ENCODE peak calls at places on chromosomes 5 and 9, in seven cellular contexts. B is neural progenitor cell, Q is SK-N-SH, V is astrocyte, C is K562, I is PC-3, D is colonic mucosa. N is an unnamed sample.
A peak's percentile ranks its signal among the peaks of the same experiment; 100 is the strongest.

GRCh38 chr5:95697781-95698681 is 15.2 kb upstream of the SPATA9 start:
- DNase-seq in B (no peak), Q (peak; percentile 15), V (no peak), C (peak; percentile 63), I (peak; percentile 40), D (no peak), N (peak; percentile 53)

GRCh38 chr9:92645041-92645440 is 24.9 kb downstream of the IPPK start:
- DNase-seq in B (no peak), Q (no peak), V (no peak), C (no peak), I (no peak), D (no peak), N (no peak)

GRCh38 chr5:177233802-177234201 is 69.7 kb downstream of the RAB24 start:
- DNase-seq in B (no peak), Q (no peak), V (no peak), C (no peak), I (no peak), D (no peak), N (no peak)

GRCh38 chr5:133528841-133529240 is 83.5 kb downstream of the FSTL4 start:
- DNase-seq in B (no peak), Q (no peak), V (no peak), C (no peak), I (no peak), D (no peak), N (no peak)

GRCh38 chr5:168296687-168297086 is 5.2 kb downstream of the WWC1 start:
- DNase-seq in B (no peak), Q (no peak), V (no peak), C (no peak), I (no peak), D (no peak), N (no peak)

GRCh38 chr9:130847306-130848217 is 12.5 kb downstream of the ABL1 start:
- DNase-seq in B (peak; percentile 47), Q (peak; percentile 45), V (peak; percentile 100), C (no peak), I (peak; percentile 91), D (peak; percentile 48), N (peak; percentile 78)

GRCh38 chr5:42970636-42971559 is 69.2 kb downstream of the ANXA2R start:
- DNase-seq in B (peak; percentile 18), Q (no peak), V (no peak), C (no peak), I (peak; percentile 15), D (no peak), N (peak; percentile 84)

GRCh38 chr9:116646661-116647514 is 40.2 kb upstream of the TRIM32 start:
- DNase-seq in B (peak; percentile 65), Q (peak; percentile 25), V (peak; percentile 39), C (peak; percentile 18), I (peak; percentile 51), D (no peak), N (no peak)

GRCh38 chr5:114467729-114468128 is 105.9 kb downstream of the KCNN2 start:
- DNase-seq in B (no peak), Q (no peak), V (no peak), C (no peak), I (peak; percentile 55), D (no peak), N (no peak)

GRCh38 chr9:98579700-98580099 is 129.0 kb downstream of the GABBR2 start:
- DNase-seq in B (no peak), Q (no peak), V (no peak), C (no peak), I (no peak), D (no peak), N (no peak)

GRCh38 chr5:13316191-13316590 is 628.3 kb downstream of the DNAH5 start:
- DNase-seq in B (peak; percentile 88), Q (no peak), V (peak; percentile 54), C (no peak), I (no peak), D (no peak), N (no peak)

GRCh38 chr9:21688108-21689102 is 114.0 kb upstream of the MTAP start:
- DNase-seq in B (no peak), Q (no peak), V (peak; percentile 99), C (no peak), I (peak; percentile 84), D (no peak), N (no peak)

GRCh38 chr5:173753307-173754168 is 134.6 kb upstream of the CPEB4 start:
- DNase-seq in B (peak; percentile 91), Q (peak; percentile 67), V (no peak), C (peak; percentile 57), I (no peak), D (no peak), N (peak; percentile 88)

GRCh38 chr5:6714221-6715041 is 1.2 kb downstream of the TENT4A start:
- DNase-seq in B (peak; percentile 70), Q (peak; percentile 78), V (no peak), C (peak; percentile 67), I (peak; percentile 55), D (peak; percentile 45), N (peak; percentile 60)

GRCh38 chr5:31809037-31809910 is 170.3 kb downstream of the PDZD2 start:
- DNase-seq in B (peak; percentile 83), Q (peak; percentile 82), V (peak; percentile 54), C (peak; percentile 68), I (peak; percentile 84), D (peak; percentile 45), N (peak; percentile 92)

DNA sequence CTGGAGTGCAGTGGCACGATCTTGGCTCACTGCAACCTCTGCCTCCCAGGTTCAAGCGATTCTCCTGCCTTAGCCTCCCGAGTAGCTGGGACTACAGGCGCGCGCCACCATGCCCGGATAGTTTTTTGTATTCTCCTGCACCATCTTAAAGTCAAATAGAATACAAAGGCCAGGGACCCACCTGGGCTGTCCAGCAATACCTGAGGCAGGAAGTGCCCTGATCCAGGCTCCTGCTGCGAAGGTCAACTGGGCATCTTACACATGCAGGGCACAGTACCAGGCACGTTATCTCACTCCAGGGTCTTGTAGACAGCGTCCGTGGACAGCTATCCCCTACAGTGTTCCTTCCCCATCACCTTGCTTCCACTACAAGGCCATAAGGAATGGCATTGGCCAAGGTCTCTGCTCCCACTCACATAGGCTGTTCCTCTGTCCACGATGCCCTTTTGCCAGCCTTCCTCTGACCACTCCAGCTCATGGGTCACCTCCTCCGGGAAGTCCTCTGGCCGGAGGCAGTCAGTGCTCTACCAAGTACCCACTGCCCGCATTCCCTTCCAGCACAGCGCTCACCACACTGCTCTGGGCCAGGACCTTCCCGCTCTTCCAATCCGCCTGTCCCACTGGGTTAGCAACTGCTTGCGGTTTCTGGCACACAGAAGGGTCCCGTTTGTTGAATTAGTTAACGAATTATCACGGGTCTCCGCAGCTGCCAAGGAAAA is 978 bp downstream of the P4HA2 start:
- DNase-seq in B (no peak), Q (no peak), V (peak; percentile 46), C (no peak), I (no peak), D (peak; percentile 31), N (no peak)
- H3K9ac ChIP-seq in B (no peak overlapping the region), Q (peak overlapping the region; percentile 88), V (peak overlapping the region; percentile 88), C (peak overlapping the region; percentile 93), I (peak overlapping the region; percentile 59), D (peak overlapping the region; percentile 81), N (peak overlapping the region; percentile 59)

GRCh38 chr5:39759696-39760095 is 334.9 kb upstream of the DAB2 start:
- DNase-seq in B (no peak), Q (no peak), V (no peak), C (no peak), I (peak; percentile 47), D (no peak), N (no peak)
- H3K27ac ChIP-seq in B (no peak overlapping the region), Q (no peak overlapping the region), V (peak overlapping the region; percentile 99), C (no peak overlapping the region), I (no peak overlapping the region), D (no peak overlapping the region), N (no peak overlapping the region)

GRCh38 chr9:128421474-128422010 is 885 bp downstream of the CERCAM start:
- DNase-seq in B (no peak), Q (no peak), V (no peak), C (no peak), I (no peak), D (no peak), N (no peak)
- H3K9ac ChIP-seq in B (no peak overlapping the region), Q (peak overlapping the region; percentile 78), V (peak overlapping the region; percentile 80), C (peak overlapping the region; percentile 74), I (peak overlapping the region; percentile 57), D (peak overlapping the region; percentile 58), N (no peak overlapping the region)

GRCh38 chr5:56076486-56076885 is 81.7 kb upstream of the IL6ST start:
- DNase-seq in B (no peak), Q (no peak), V (no peak), C (no peak), I (no peak), D (no peak), N (no peak)
- H3K27ac ChIP-seq in B (no peak overlapping the region), Q (no peak overlapping the region), V (no peak overlapping the region), C (no peak overlapping the region), I (no peak overlapping the region), D (no peak overlapping the region), N (no peak overlapping the region)

GRCh38 chr9:32970554-32970953 is 30.9 kb downstream of the APTX start:
- DNase-seq in B (no peak), Q (no peak), V (no peak), C (no peak), I (no peak), D (no peak), N (no peak)
- H3K9ac ChIP-seq in B (no peak overlapping the region), Q (no peak overlapping the region), V (no peak overlapping the region), C (no peak overlapping the region), I (no peak overlapping the region), D (no peak overlapping the region), N (no peak overlapping the region)

GRCh38 chr5:41722359-41722950 is 147.8 kb downstream of the OXCT1 start:
- DNase-seq in B (no peak), Q (no peak), V (peak; percentile 4), C (no peak), I (peak; percentile 30), D (no peak), N (peak; percentile 46)

GRCh38 chr5:41728281-41728680 is 141.9 kb downstream of the OXCT1 start:
- DNase-seq in B (no peak), Q (no peak), V (no peak), C (no peak), I (no peak), D (no peak), N (no peak)
- H3K27ac ChIP-seq in B (no peak overlapping the region), Q (no peak overlapping the region), V (no peak overlapping the region), C (no peak overlapping the region), I (no peak overlapping the region), D (no peak overlapping the region), N (no peak overlapping the region)

GRCh38 chr5:172733974-172734346 is 37.0 kb downstream of the DUSP1 start:
- DNase-seq in B (no peak), Q (no peak), V (no peak), C (no peak), I (no peak), D (no peak), N (no peak)
- H3K9ac ChIP-seq in B (no peak overlapping the region), Q (no peak overlapping the region), V (peak overlapping the region; percentile 76), C (no peak overlapping the region), I (no peak overlapping the region), D (peak overlapping the region; percentile 42), N (no peak overlapping the region)

GRCh38 chr9:136888454-136888853 is 2.1 kb downstream of the TRAF2 start:
- DNase-seq in B (no peak), Q (no peak), V (no peak), C (no peak), I (no peak), D (no peak), N (no peak)
- H3K27ac ChIP-seq in B (no peak overlapping the region), Q (no peak overlapping the region), V (no peak overlapping the region), C (peak overlapping the region; percentile 8), I (no peak overlapping the region), D (no peak overlapping the region), N (no peak overlapping the region)

DNA sequence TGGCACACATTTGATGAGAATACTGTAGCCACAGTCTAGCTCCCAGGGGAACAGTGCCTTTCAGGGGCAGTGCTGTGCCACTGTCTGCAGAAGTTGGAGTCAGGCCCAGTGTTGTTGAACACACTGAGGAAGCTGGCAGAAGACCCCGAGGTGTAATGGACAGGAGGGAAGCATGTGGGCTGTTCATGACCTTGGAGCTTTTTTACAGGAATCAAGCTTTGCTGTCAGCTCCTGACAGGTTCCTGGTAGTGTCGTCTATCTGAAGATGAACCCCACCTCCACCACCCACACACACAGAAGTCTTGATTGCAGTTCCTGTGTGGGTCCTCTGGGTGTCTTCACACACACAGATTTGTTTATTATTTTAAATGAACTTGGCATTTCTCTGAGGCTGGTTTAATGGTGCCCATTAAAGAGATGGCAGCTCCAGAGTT is 40.3 kb upstream of the TNFAIP8 start:
- DNase-seq in B (no peak), Q (peak; percentile 38), V (no peak), C (peak; percentile 77), I (peak; percentile 44), D (no peak), N (peak; percentile 51)
- H3K9ac ChIP-seq in B (no peak overlapping the region), Q (no peak overlapping the region), V (no peak overlapping the region), C (no peak overlapping the region), I (no peak overlapping the region), D (no peak overlapping the region), N (no peak overlapping the region)

N was measured in endodermal cell.